ENCODE peak calls at places on chromosome 6, in five cellular contexts. Y, P, L, U and S are unnamed samples. For H3K4me1 and H3K9me3, the result is how much of the 10 kb centered on the place peaks cover.

GRCh38 chr6:52976149-52976548 is 18.9 kb downstream of the GSTA4 start:
- DNase-seq in Y (no peak), P (no peak), L (no peak), U (no peak), S (no peak)

GRCh38 chr6:108492131-108492766 is 68.5 kb upstream of the FOXO3 start:
- DNase-seq in Y (no peak), P (no peak), L (peak), U (no peak), S (peak)

GRCh38 chr6:148435386-148435785 is 92.7 kb downstream of the SASH1 start:
- DNase-seq in Y (no peak), P (no peak), L (peak), U (no peak), S (no peak)

GRCh38 chr6:82823361-82823760 is 242.3 kb downstream of the UBE3D start:
- DNase-seq in Y (no peak), P (no peak), L (no peak), U (no peak), S (no peak)

GRCh38 chr6:34627296-34627695 is 69.3 kb downstream of the ILRUN start:
- DNase-seq in Y (no peak), P (no peak), L (no peak), U (no peak), S (no peak)

GRCh38 chr6:30101423-30101938 is 11.4 kb downstream of the TRIM31 start:
- DNase-seq in Y (no peak), P (no peak), L (no peak), U (no peak), S (no peak)

GRCh38 chr6:136148051-136148450 is 102.1 kb downstream of the MTFR2 start:
- DNase-seq in Y (no peak), P (no peak), L (no peak), U (no peak), S (no peak)

GRCh38 chr6:124029535-124029934 is 225.9 kb downstream of the NKAIN2 start:
- DNase-seq in Y (no peak), P (no peak), L (no peak), U (no peak), S (no peak)

GRCh38 chr6:34953084-34954025 is 64.3 kb downstream of the ANKS1A start:
- DNase-seq in Y (no peak), P (no peak), L (peak), U (no peak), S (peak)

GRCh38 chr6:44478158-44478557 is 90.7 kb downstream of the CDC5L start:
- DNase-seq in Y (no peak), P (no peak), L (no peak), U (no peak), S (no peak)

GRCh38 chr6:5398530-5398929 is 137.2 kb downstream of the FARS2 start:
- DNase-seq in Y (no peak), P (no peak), L (peak), U (no peak), S (peak)

GRCh38 chr6:8006208-8006607 is 58.0 kb downstream of the BLOC1S5 start:
- DNase-seq in Y (no peak), P (no peak), L (peak), U (no peak), S (peak)

GRCh38 chr6:136288566-136289326 is 900 bp downstream of the BCLAF1 start:
- DNase-seq in Y (peak), P (peak), L (peak), U (peak), S (peak)

GRCh38 chr6:158767714-158768113 is 51.5 kb downstream of the EZR start:
- DNase-seq in Y (no peak), P (no peak), L (no peak), U (no peak), S (no peak)

GRCh38 chr6:13427838-13428527 is 59.4 kb downstream of the GFOD1 start:
- DNase-seq in Y (peak), P (peak), L (no peak), U (peak), S (no peak)

GRCh38 chr6:1577146-1577680 is 32.5 kb upstream of the FOXC1 start:
- DNase-seq in Y (no peak), P (peak), L (no peak), U (no peak), S (no peak)

GRCh38 chr6:11650297-11650696 is 112.7 kb downstream of the TMEM170B start:
- DNase-seq in Y (no peak), P (no peak), L (peak), U (no peak), S (no peak)

GRCh38 chr6:157468054-157468453 is 87.1 kb downstream of the ZDHHC14 start:
- DNase-seq in Y (no peak), P (no peak), L (no peak), U (no peak), S (no peak)

GRCh38 chr6:29791786-29792122 is 35.9 kb upstream of the HLA-G start:
- DNase-seq in Y (no peak), P (peak), L (no peak), U (no peak), S (no peak)

GRCh38 chr6:140043762-140044378 is 669.4 kb upstream of the CITED2 start:
- DNase-seq in Y (no peak), P (no peak), L (peak), U (no peak), S (no peak)

GRCh38 chr6:140043357-140043756 is 668.9 kb upstream of the CITED2 start:
- DNase-seq in Y (no peak), P (no peak), L (peak), U (no peak), S (peak)

GRCh38 chr6:140044626-140045025 is 670.2 kb upstream of the CITED2 start:
- DNase-seq in Y (no peak), P (no peak), L (no peak), U (no peak), S (no peak)

GRCh38 chr6:140046030-140046632 is 671.7 kb upstream of the CITED2 start:
- DNase-seq in Y (no peak), P (no peak), L (no peak), U (no peak), S (no peak)

GRCh38 chr6:140045116-140045515 is 670.7 kb upstream of the CITED2 start:
- DNase-seq in Y (no peak), P (no peak), L (no peak), U (no peak), S (no peak)
- H3K4me1 ChIP-seq in Y (under half), P (under half), L (under half), U (under half), S (under half)

GRCh38 chr6:167831281-167831680 is 4.6 kb downstream of the AFDN start:
- DNase-seq in Y (no peak), P (no peak), L (peak), U (no peak), S (no peak)

GRCh38 chr6:167835260-167835659 is 8.5 kb downstream of the AFDN start:
- DNase-seq in Y (no peak), P (no peak), L (no peak), U (no peak), S (no peak)

GRCh38 chr6:167832497-167833395 is 6.0 kb downstream of the AFDN start:
- DNase-seq in Y (no peak), P (no peak), L (peak), U (no peak), S (no peak)

GRCh38 chr6:167836722-167837121 is 10.0 kb downstream of the AFDN start:
- DNase-seq in Y (no peak), P (no peak), L (peak), U (no peak), S (no peak)

GRCh38 chr6:167833396-167833763 is 6.7 kb downstream of the AFDN start:
- DNase-seq in Y (no peak), P (no peak), L (no peak), U (no peak), S (no peak)
- H3K9me3 ChIP-seq in Y (under half), P (under half), L (under half), U (under half), S (under half)

GRCh38 chr6:46287043-46287442 is 116.3 kb upstream of the ENPP5 start:
- DNase-seq in Y (no peak), P (no peak), L (no peak), U (no peak), S (no peak)
- H3K4me1 ChIP-seq in Y (under half), P (under half), L (under half), U (under half), S (under half)

GRCh38 chr6:168650686-168651085 is 209.7 kb downstream of the SMOC2 start:
- DNase-seq in Y (no peak), P (peak), L (no peak), U (no peak), S (no peak)

GRCh38 chr6:168647271-168647670 is 206.3 kb downstream of the SMOC2 start:
- DNase-seq in Y (no peak), P (peak), L (no peak), U (no peak), S (no peak)

GRCh38 chr6:168648730-168649129 is 207.7 kb downstream of the SMOC2 start:
- DNase-seq in Y (no peak), P (peak), L (no peak), U (no peak), S (no peak)

GRCh38 chr6:168648240-168648639 is 207.3 kb downstream of the SMOC2 start:
- DNase-seq in Y (no peak), P (peak), L (no peak), U (no peak), S (no peak)

DNA sequence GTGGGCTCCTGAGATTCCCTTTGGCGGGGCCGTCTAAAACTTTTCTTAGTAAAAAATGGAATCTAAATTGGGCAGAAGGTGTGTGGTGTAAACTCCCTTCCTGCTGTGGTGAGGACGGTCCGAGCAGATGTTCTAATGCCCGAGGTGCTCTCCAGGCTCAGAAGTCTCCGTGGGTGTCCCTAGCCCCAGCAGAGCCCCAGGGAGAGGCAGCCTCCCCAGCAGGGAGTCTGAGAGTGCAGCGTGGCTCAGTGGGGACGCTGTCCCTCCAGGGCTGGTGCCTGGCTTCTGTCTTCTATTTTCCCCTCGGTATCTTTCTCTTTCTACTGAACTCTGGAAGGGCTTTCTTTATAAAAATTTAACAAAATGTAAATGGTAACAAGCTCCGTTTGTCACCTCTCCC is 208.2 kb downstream of the SMOC2 start:
- DNase-seq in Y (no peak), P (no peak), L (no peak), U (no peak), S (no peak)
- H3K9me3 ChIP-seq in Y (under half), P (under half), L (under half), U (under half), S (under half)

DNA sequence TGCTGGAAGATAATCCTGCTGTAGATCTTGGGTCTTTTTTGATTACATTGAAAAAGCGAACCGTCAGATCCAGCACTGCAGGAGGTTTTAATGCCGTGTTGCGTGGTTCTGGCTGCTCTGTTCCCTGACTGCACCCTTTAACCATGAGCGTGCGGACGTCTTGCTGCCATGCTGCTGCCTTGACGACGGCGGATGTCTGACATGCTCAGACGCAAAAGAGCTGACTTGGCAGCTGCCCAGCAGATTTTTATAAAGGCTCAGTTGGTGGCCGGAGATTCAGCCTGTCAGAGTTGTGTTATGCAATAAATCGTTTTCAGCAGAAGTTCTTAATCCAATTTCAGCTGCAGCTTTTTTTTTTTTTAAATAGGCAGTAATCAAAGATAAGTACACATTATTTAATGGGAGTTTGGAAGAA is 119.4 kb downstream of the JARID2 start:
- DNase-seq in Y (peak), P (no peak), L (peak), U (peak), S (peak)
- H3K4me1 ChIP-seq in Y (under half), P (half or more), L (under half), U (under half), S (under half)

DNA sequence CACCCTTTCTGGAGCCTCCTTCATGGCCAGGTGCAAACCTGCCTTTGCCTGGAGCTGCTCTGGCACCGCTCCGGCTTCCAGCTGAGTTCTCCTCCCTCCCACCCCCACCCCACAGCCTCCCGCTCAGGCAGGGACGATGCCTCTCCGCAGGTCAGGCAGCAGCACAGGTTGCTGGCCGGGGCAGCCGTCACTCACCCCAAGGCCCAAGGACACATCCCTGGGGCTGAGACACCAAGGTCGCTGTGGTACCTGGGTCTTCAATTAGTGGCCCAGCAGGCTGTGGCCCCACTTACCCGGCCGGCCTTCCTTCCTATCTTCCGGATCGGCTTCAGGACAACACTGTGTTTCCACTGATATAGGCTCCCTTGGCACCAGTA is 111.7 kb downstream of the ERMARD start:
- DNase-seq in Y (no peak), P (no peak), L (no peak), U (no peak), S (no peak)
- H3K9me3 ChIP-seq in Y (under half), P (under half), L (under half), U (under half), S (under half)

DNA sequence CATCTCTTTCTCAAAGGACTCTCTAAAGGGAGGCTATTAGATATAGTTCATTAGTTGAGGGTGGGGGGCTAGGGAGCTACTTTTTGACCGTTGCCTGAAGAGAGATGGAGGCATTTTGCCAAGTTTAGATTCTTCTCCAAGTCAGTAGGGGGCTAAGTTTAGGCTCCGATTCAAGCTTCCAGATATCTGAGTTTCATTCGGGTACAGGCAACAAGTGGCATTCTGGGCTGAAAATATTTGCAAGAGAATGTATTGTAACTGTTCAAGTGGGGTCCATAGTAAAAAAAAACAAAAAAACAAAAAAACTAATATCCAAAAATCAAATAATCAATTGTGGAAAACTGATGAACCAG is 43.4 kb upstream of the PIM1 start:
- DNase-seq in Y (no peak), P (no peak), L (no peak), U (no peak), S (peak)
- H3K4me1 ChIP-seq in Y (under half), P (under half), L (under half), U (under half), S (half or more)

DNA sequence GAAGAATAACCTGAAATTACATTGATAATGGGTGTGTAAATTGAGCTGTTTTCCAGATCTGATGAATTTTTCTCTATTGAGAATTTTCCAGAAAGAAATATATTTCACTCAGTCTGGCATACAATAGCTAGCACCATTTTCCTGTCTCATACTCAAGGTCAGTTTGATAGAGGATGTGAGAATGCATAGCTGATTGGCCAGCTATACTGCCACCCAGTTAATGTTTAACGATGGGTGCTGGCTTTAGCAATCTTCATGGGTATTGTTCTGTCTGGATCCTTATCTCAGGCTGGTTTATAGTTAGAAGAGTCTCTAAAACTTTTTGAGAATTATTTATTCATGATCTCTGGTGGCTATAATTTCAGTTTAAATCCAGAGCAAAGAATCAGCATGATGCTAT is 147.4 kb downstream of the HDGFL1 start:
- DNase-seq in Y (no peak), P (no peak), L (no peak), U (no peak), S (peak)
- H3K9me3 ChIP-seq in Y (under half), P (under half), L (under half), U (under half), S (under half)